ENCODE peak calls at places on chromosomes 12 and 14, in six cellular contexts. E, M, Y, Q, L and C are unnamed samples.

GRCh38 chr12:100185361-100185894 is 15.2 kb upstream of the ACTR6 start:
- DNase-seq in E (no peak), M (no peak), Y (no peak), Q (no peak), L (no peak), C (no peak)

GRCh38 chr14:59570122-59570521 is 6.5 kb downstream of the CCDC175 start:
- DNase-seq in E (no peak), M (no peak), Y (no peak), Q (no peak), L (no peak), C (no peak)

GRCh38 chr14:103001651-103002396 is 55.5 kb downstream of the CDC42BPB start:
- DNase-seq in E (no peak), M (no peak), Y (no peak), Q (peak; percentile 21), L (no peak), C (no peak)

GRCh38 chr14:102096569-102097188 is 9.8 kb upstream of the HSP90AA1 start:
- DNase-seq in E (peak; percentile 88), M (peak; percentile 92), Y (peak; percentile 96), Q (peak; percentile 89), L (peak; percentile 48), C (peak; percentile 82)

GRCh38 chr12:52029686-52030085 is 21.6 kb upstream of the NR4A1 start:
- DNase-seq in E (no peak), M (no peak), Y (no peak), Q (no peak), L (no peak), C (no peak)

GRCh38 chr12:90099288-90099687 is 390.6 kb upstream of the ATP2B1 start:
- DNase-seq in E (no peak), M (no peak), Y (no peak), Q (no peak), L (no peak), C (no peak)

GRCh38 chr14:33668066-33668465 is 282.8 kb downstream of the EGLN3 start:
- DNase-seq in E (no peak), M (no peak), Y (no peak), Q (no peak), L (no peak), C (no peak)

GRCh38 chr14:69696633-69697557 is 70.0 kb upstream of the SRSF5 start:
- DNase-seq in E (no peak), M (no peak), Y (no peak), Q (no peak), L (no peak), C (no peak)

GRCh38 chr12:63980211-63980610 is 135.7 kb downstream of the SRGAP1 start:
- DNase-seq in E (no peak), M (no peak), Y (no peak), Q (no peak), L (no peak), C (no peak)

GRCh38 chr12:69534389-69534822 is 50.9 kb upstream of the CCT2 start:
- DNase-seq in E (peak; percentile 57), M (peak; percentile 84), Y (peak; percentile 57), Q (peak; percentile 32), L (no peak), C (no peak)

GRCh38 chr14:73460691-73461127 is 2.4 kb upstream of the NUMB start:
- DNase-seq in E (no peak), M (no peak), Y (peak; percentile 26), Q (no peak), L (no peak), C (no peak)

GRCh38 chr14:68012861-68013260 is 193.3 kb downstream of the RAD51B start:
- DNase-seq in E (no peak), M (no peak), Y (no peak), Q (no peak), L (no peak), C (no peak)

GRCh38 chr12:6078378-6079083 is 45.9 kb downstream of the VWF start:
- DNase-seq in E (no peak), M (no peak), Y (no peak), Q (no peak), L (no peak), C (no peak)

GRCh38 chr12:32761716-32762115 is 6.0 kb upstream of the YARS2 start:
- DNase-seq in E (no peak), M (no peak), Y (no peak), Q (no peak), L (no peak), C (no peak)

GRCh38 chr14:90398315-90398811 is 1.5 kb downstream of the CALM1 start:
- DNase-seq in E (no peak), M (peak; percentile 81), Y (peak; percentile 18), Q (peak; percentile 56), L (peak; percentile 47), C (peak; percentile 81)

GRCh38 chr12:49664591-49665146 is 41.3 kb downstream of the PRPF40B start:
- DNase-seq in E (no peak), M (no peak), Y (no peak), Q (no peak), L (no peak), C (no peak)

GRCh38 chr14:100288382-100289185 is 17.7 kb downstream of the SLC25A29 start:
- DNase-seq in E (no peak), M (no peak), Y (no peak), Q (no peak), L (no peak), C (no peak)

GRCh38 chr12:69553626-69554248 is 31.5 kb upstream of the CCT2 start:
- DNase-seq in E (no peak), M (no peak), Y (no peak), Q (no peak), L (no peak), C (no peak)

DNA sequence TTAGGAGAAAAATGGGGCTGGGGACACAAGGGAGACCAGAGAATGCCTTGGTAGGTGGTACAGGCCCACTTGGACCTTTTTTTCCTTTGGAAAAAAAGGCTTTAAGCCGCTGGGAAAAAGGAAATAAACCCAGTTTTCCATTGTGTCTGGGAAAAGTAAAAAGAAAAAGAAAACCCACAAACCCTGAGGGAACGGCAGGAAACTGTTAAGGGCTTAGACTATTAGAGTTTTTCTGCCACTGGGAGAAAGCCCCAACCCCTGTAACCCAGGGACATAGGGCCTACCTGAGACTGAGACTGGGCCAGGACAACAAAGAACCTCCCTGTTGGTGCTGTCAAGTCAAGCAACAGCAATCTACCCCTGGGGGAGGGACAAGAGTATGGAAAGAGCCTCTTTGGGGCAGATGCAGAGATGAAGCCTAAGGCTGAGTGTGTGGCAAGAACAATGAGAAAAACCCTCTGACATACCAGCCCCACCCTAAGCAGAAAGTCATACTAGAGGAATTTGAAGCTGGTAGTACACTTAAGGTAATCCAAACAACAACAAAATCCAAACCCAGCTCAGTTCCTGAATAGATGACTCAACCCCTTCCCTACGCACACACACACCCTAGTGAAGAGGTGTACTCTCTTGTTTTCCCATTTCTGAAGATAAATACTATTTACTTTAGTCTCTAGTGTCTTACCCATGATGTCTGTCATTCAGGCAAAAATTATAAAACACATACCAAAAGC is 22.8 kb downstream of the ATF1 start:
- DNase-seq in E (no peak), M (no peak), Y (no peak), Q (no peak), L (no peak), C (no peak)
- H3K27ac ChIP-seq in E (no peak overlapping the region), M (peak overlapping the region; percentile 12), Y (peak overlapping the region; percentile 69), Q (peak overlapping the region; percentile 78), L (no peak overlapping the region), C (no peak overlapping the region)

GRCh38 chr14:104794641-104795467 is 694 bp downstream of the AKT1 start:
- DNase-seq in E (no peak), M (no peak), Y (no peak), Q (peak; percentile 50), L (no peak), C (peak; percentile 37)

GRCh38 chr14:104796682-104797081 is 1.1 kb upstream of the AKT1 start:
- DNase-seq in E (no peak), M (no peak), Y (no peak), Q (no peak), L (no peak), C (no peak)

GRCh38 chr14:104795781-104796681 is 483 bp upstream of the AKT1 start:
- DNase-seq in E (peak; percentile 67), M (no peak), Y (no peak), Q (peak; percentile 68), L (peak; percentile 54), C (peak; percentile 58)

GRCh38 chr14:104794099-104794498 is 1.4 kb downstream of the AKT1 start:
- DNase-seq in E (no peak), M (no peak), Y (no peak), Q (peak; percentile 68), L (no peak), C (peak; percentile 60)

GRCh38 chr14:104795468-104795780 is at the start of gene AKT1:
- DNase-seq in E (no peak), M (no peak), Y (no peak), Q (no peak), L (no peak), C (no peak)
- H3K4me1 ChIP-seq in E (peaks cover 15% of the 10 kb centered on the region), M (peaks cover 45% of the 10 kb centered on the region), Y (peaks cover 82% of the 10 kb centered on the region), Q (peaks cover 30% of the 10 kb centered on the region), L (peaks cover 37% of the 10 kb centered on the region), C (peaks cover 36% of the 10 kb centered on the region)

GRCh38 chr12:120438495-120439198 is 734 bp downstream of the COX6A1 start:
- DNase-seq in E (no peak), M (no peak), Y (no peak), Q (no peak), L (no peak), C (no peak)
- H3K27ac ChIP-seq in E (peak overlapping the region; percentile 66), M (peak overlapping the region; percentile 82), Y (peak overlapping the region; percentile 90), Q (peak overlapping the region; percentile 90), L (peak overlapping the region; percentile 81), C (peak overlapping the region; percentile 64)

GRCh38 chr14:64510127-64510808 is 5.7 kb downstream of the ZBTB1 start:
- DNase-seq in E (no peak), M (no peak), Y (no peak), Q (no peak), L (no peak), C (no peak)

GRCh38 chr14:64508215-64508776 is 3.7 kb downstream of the ZBTB1 start:
- DNase-seq in E (no peak), M (no peak), Y (no peak), Q (no peak), L (no peak), C (no peak)

GRCh38 chr14:64510825-64511679 is 6.5 kb downstream of the ZBTB1 start:
- DNase-seq in E (peak; percentile 47), M (peak; percentile 80), Y (peak; percentile 93), Q (peak; percentile 77), L (peak; percentile 26), C (peak; percentile 77)

GRCh38 chr14:64507376-64508156 is 3.0 kb downstream of the ZBTB1 start:
- DNase-seq in E (no peak), M (no peak), Y (no peak), Q (no peak), L (peak; percentile 8), C (no peak)

DNA sequence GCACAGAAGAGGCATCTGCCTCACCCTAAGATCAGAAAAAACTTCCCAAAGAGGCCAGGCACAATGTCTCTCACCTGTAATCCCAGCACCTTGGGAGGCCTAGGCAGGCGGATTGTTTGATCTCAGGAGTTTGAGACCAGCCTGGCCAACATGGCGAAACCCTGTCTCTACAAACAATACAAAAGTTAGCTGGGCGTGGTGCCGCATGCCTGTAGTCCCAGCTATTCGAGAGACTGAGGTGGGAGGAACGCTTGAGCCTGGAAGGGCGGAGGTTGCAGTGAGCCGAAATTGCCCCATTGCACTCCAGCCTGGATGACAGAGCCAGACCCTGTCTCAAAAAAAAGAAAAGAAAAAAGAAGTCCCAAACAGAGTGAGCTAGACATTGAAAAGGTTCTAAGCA is 4.5 kb downstream of the ZBTB1 start:
- DNase-seq in E (no peak), M (no peak), Y (no peak), Q (no peak), L (no peak), C (no peak)
- H3K4me1 ChIP-seq in E (no peaks in the 10 kb centered on the region), M (peaks cover 38% of the 10 kb centered on the region), Y (peaks cover 79% of the 10 kb centered on the region), Q (no peaks in the 10 kb centered on the region), L (peaks cover 50% of the 10 kb centered on the region), C (peaks cover 69% of the 10 kb centered on the region)